ENCODE peak calls at places on chromosomes 12 and 14, in seven cellular contexts. F is CMK, N is left cardiac atrium, U is T follicular helper cell, S is neural crest cell, L is psoas muscle, H is amniotic stem cell. V is an unnamed sample.

GRCh38 chr12:9756174-9756573 is 4.5 kb downstream of the CD69 start:
- DNase-seq in F (no peak), N (no peak), L (no peak), U (no peak), S (no peak), H (no peak), V (no peak)

GRCh38 chr12:51374856-51375255 is 16.4 kb downstream of the GALNT6 start:
- DNase-seq in F (no peak), N (no peak), L (no peak), S (no peak), U (no peak), H (no peak), V (no peak)

GRCh38 chr14:91367173-91368171 is 50.1 kb downstream of the CCDC88C start:
- DNase-seq in U (peak; percentile 86), F (no peak), H (no peak), S (no peak), L (no peak), N (no peak), V (no peak)

GRCh38 chr12:122471324-122472226 is 29.2 kb downstream of the ZCCHC8 start:
- DNase-seq in S (no peak), H (peak; percentile 11), U (no peak), N (no peak), L (no peak), F (peak; percentile 24), V (no peak)

GRCh38 chr14:25090716-25091454 is 40.9 kb upstream of the STXBP6 start:
- DNase-seq in N (no peak), L (no peak), H (no peak), F (no peak), S (no peak), U (no peak), V (no peak)

GRCh38 chr12:13452955-13453570 is 256.5 kb downstream of the EMP1 start:
- DNase-seq in H (no peak), U (no peak), S (no peak), F (no peak), L (no peak), N (no peak), V (no peak)

GRCh38 chr12:109934026-109934425 is 34.0 kb downstream of the TCHP start:
- DNase-seq in L (no peak), S (no peak), F (no peak), U (no peak), N (no peak), H (no peak), V (no peak)

GRCh38 chr14:23582906-23583760 is 4.5 kb upstream of the JPH4 start:
- DNase-seq in F (no peak), S (no peak), H (no peak), N (no peak), L (no peak), U (no peak), V (no peak)

GRCh38 chr14:99391671-99392070 is 89.0 kb downstream of the SETD3 start:
- DNase-seq in H (no peak), S (no peak), L (no peak), U (no peak), N (no peak), F (no peak), V (no peak)

GRCh38 chr12:20588057-20588456 is 107.1 kb upstream of the SLCO1C1 start:
- DNase-seq in S (no peak), H (no peak), F (no peak), U (no peak), L (no peak), N (no peak), V (no peak)

GRCh38 chr12:130832561-130833209 is 6.4 kb downstream of the STX2 start:
- DNase-seq in U (no peak), H (no peak), S (no peak), N (peak; percentile 35), L (peak; percentile 73), F (peak; percentile 29), V (no peak)

V was measured in heart right ventricle.